ENCODE peak calls at places on chromosomes 12 and 14, in six cellular contexts. H, V, E, T, Y and S are unnamed samples.

GRCh38 chr12:94206886-94207285 is 58.5 kb downstream of the PLXNC1 start:
- DNase-seq in H (no peak), V (no peak), E (no peak), T (no peak), Y (no peak), S (no peak)

GRCh38 chr12:108907861-108908302 is 28.0 kb downstream of the DAO start:
- DNase-seq in H (no peak), V (no peak), E (no peak), T (no peak), Y (no peak), S (no peak)

GRCh38 chr12:67077617-67078016 is 191.5 kb upstream of the CAND1 start:
- DNase-seq in H (no peak), V (no peak), E (no peak), T (no peak), Y (no peak), S (no peak)

GRCh38 chr12:14256555-14257169 is 108.8 kb upstream of the ATF7IP start:
- DNase-seq in H (no peak), V (peak; percentile 82), E (peak; percentile 65), T (peak; percentile 42), Y (peak; percentile 49), S (peak; percentile 85)

GRCh38 chr14:89182326-89182725 is 234.7 kb downstream of the FOXN3 start:
- DNase-seq in H (no peak), V (no peak), E (no peak), T (no peak), Y (no peak), S (no peak)

GRCh38 chr12:46154221-46154975 is 114.4 kb downstream of the SLC38A1 start:
- DNase-seq in H (no peak), V (no peak), E (no peak), T (no peak), Y (no peak), S (no peak)

GRCh38 chr12:88145567-88146347 is 3.6 kb downstream of the TMTC3 start:
- DNase-seq in H (no peak), V (no peak), E (no peak), T (no peak), Y (no peak), S (peak; percentile 5)

GRCh38 chr14:75559451-75560187 is 18.8 kb upstream of the FLVCR2 start:
- DNase-seq in H (peak; percentile 13), V (no peak), E (no peak), T (no peak), Y (peak; percentile 49), S (no peak)

GRCh38 chr12:96265400-96265799 is 71.2 kb downstream of the ELK3 start:
- DNase-seq in H (no peak), V (no peak), E (no peak), T (no peak), Y (no peak), S (no peak)

GRCh38 chr14:96574633-96575191 is 72.5 kb downstream of the PAPOLA start:
- DNase-seq in H (no peak), V (peak; percentile 35), E (no peak), T (no peak), Y (no peak), S (peak; percentile 39)

GRCh38 chr12:52010692-52011601 is 4.2 kb downstream of the TAMALIN start:
- DNase-seq in H (no peak), V (no peak), E (no peak), T (no peak), Y (no peak), S (no peak)

GRCh38 chr12:121793501-121793835 is at the start of gene RHOF:
- DNase-seq in H (no peak), V (peak; percentile 57), E (no peak), T (peak; percentile 64), Y (peak; percentile 71), S (peak; percentile 55)

GRCh38 chr12:57134949-57135348 is 6.7 kb downstream of the LRP1 start:
- DNase-seq in H (no peak), V (no peak), E (no peak), T (no peak), Y (no peak), S (no peak)

GRCh38 chr12:18700254-18700653 is 37.6 kb downstream of the PLCZ1 start:
- DNase-seq in H (no peak), V (peak; percentile 29), E (no peak), T (no peak), Y (no peak), S (no peak)

GRCh38 chr12:2796187-2796663 is 1.5 kb downstream of the FKBP4 start:
- DNase-seq in H (no peak), V (no peak), E (no peak), T (no peak), Y (no peak), S (peak; percentile 35)

GRCh38 chr14:86897704-86898513 is 1095.1 kb downstream of the GALC start:
- DNase-seq in H (no peak), V (no peak), E (no peak), T (no peak), Y (no peak), S (no peak)

GRCh38 chr12:15336772-15337553 is 14.7 kb downstream of the PTPRO start:
- DNase-seq in H (no peak), V (no peak), E (no peak), T (no peak), Y (no peak), S (no peak)

GRCh38 chr12:67674417-67674816 is 25.9 kb downstream of the DYRK2 start:
- DNase-seq in H (no peak), V (no peak), E (no peak), T (no peak), Y (no peak), S (no peak)

GRCh38 chr12:57765003-57765697 is 1.7 kb downstream of the CYP27B1 start:
- DNase-seq in H (peak; percentile 100), V (no peak), E (no peak), T (peak; percentile 47), Y (peak; percentile 42), S (peak; percentile 71)

GRCh38 chr12:71610036-71610795 is 53.4 kb downstream of the ZFC3H1 start:
- DNase-seq in H (no peak), V (no peak), E (peak; percentile 15), T (no peak), Y (no peak), S (no peak)

GRCh38 chr12:109609256-109609821 is 35.7 kb downstream of the MVK start:
- DNase-seq in H (no peak), V (no peak), E (no peak), T (no peak), Y (no peak), S (no peak)

GRCh38 chr12:53695148-53696138 is 19.6 kb upstream of the ATP5MC2 start:
- DNase-seq in H (no peak), V (peak; percentile 39), E (no peak), T (peak; percentile 74), Y (peak; percentile 38), S (peak; percentile 84)

GRCh38 chr14:36028218-36028617 is 148.3 kb downstream of the PTCSC3 start:
- DNase-seq in H (no peak), V (no peak), E (no peak), T (no peak), Y (no peak), S (no peak)

GRCh38 chr12:92502417-92503028 is 200.3 kb upstream of the PLEKHG7 start:
- DNase-seq in H (no peak), V (no peak), E (no peak), T (no peak), Y (no peak), S (peak; percentile 7)

GRCh38 chr12:49647280-49647679 is 23.9 kb downstream of the PRPF40B start:
- DNase-seq in H (no peak), V (peak; percentile 62), E (no peak), T (no peak), Y (no peak), S (peak; percentile 15)

GRCh38 chr14:49497725-49498348 is 88.3 kb downstream of the RPS29 start:
- DNase-seq in H (no peak), V (no peak), E (peak; percentile 18), T (peak; percentile 30), Y (no peak), S (peak; percentile 88)

GRCh38 chr14:92677087-92677668 is 71.2 kb downstream of the LGMN start:
- DNase-seq in H (no peak), V (no peak), E (no peak), T (no peak), Y (peak; percentile 65), S (no peak)

GRCh38 chr12:102631274-102631673 is 150.9 kb upstream of the IGF1 start:
- DNase-seq in H (no peak), V (no peak), E (no peak), T (no peak), Y (no peak), S (no peak)

GRCh38 chr14:66979083-66979974 is 209.9 kb upstream of the GARIN2 start:
- DNase-seq in H (no peak), V (no peak), E (no peak), T (no peak), Y (no peak), S (no peak)

GRCh38 chr12:67394600-67394999 is 125.4 kb downstream of the CAND1 start:
- DNase-seq in H (peak; percentile 76), V (peak; percentile 64), E (no peak), T (no peak), Y (no peak), S (peak; percentile 40)

GRCh38 chr14:104556256-104557021 is 23.1 kb upstream of the C14orf180 start:
- DNase-seq in H (no peak), V (peak; percentile 7), E (no peak), T (no peak), Y (no peak), S (no peak)

GRCh38 chr12:33267641-33268040 is 172.0 kb downstream of the SYT10 start:
- DNase-seq in H (no peak), V (no peak), E (no peak), T (no peak), Y (no peak), S (no peak)

GRCh38 chr14:100303179-100303578 is 3.1 kb downstream of the SLC25A29 start:
- DNase-seq in H (no peak), V (no peak), E (no peak), T (no peak), Y (no peak), S (peak; percentile 45)

GRCh38 chr14:44700184-44700583 is 193.1 kb upstream of the FSCB start:
- DNase-seq in H (no peak), V (no peak), E (no peak), T (no peak), Y (no peak), S (no peak)

GRCh38 chr12:128388461-128388921 is 121.5 kb downstream of the TMEM132C start:
- DNase-seq in H (no peak), V (peak; percentile 34), E (no peak), T (no peak), Y (no peak), S (peak; percentile 91)

GRCh38 chr14:91019673-91020072 is 40.8 kb downstream of the RPS6KA5 start:
- DNase-seq in H (no peak), V (no peak), E (no peak), T (no peak), Y (no peak), S (no peak)

GRCh38 chr14:96349286-96350075 is 13.7 kb downstream of the ATG2B start:
- DNase-seq in H (no peak), V (no peak), E (no peak), T (no peak), Y (no peak), S (no peak)